ENCODE peak calls at places on chromosomes 1 and 21, in four cellular contexts. One of them, this sample, is unnamed.

GRCh38 chr1:235073331-235073967 is 55.2 kb downstream of the TOMM20 start:
- DNase-seq in lower leg skin: peak
- DNase-seq in Caco-2: peak
- DNase-seq in fibroblast of mammary gland: no peak
- DNase-seq in this sample: no peak

GRCh38 chr1:91014475-91014874 is 7.4 kb downstream of the ZNF644 start:
- DNase-seq in lower leg skin: no peak
- DNase-seq in Caco-2: no peak
- DNase-seq in fibroblast of mammary gland: no peak
- DNase-seq in this sample: no peak

GRCh38 chr1:25134307-25134706 is 98.0 kb downstream of the SYF2 start:
- DNase-seq in lower leg skin: no peak
- DNase-seq in Caco-2: no peak
- DNase-seq in fibroblast of mammary gland: no peak
- DNase-seq in this sample: no peak

GRCh38 chr1:27346357-27346756 is 4.5 kb downstream of the SYTL1 start:
- DNase-seq in lower leg skin: no peak
- DNase-seq in Caco-2: no peak
- DNase-seq in fibroblast of mammary gland: no peak
- DNase-seq in this sample: no peak

GRCh38 chr1:56985857-56986256 is 20.0 kb upstream of the C8B start:
- DNase-seq in lower leg skin: no peak
- DNase-seq in Caco-2: peak
- DNase-seq in fibroblast of mammary gland: no peak
- DNase-seq in this sample: no peak

GRCh38 chr1:243287128-243287470 is 31.3 kb downstream of the SDCCAG8 start:
- DNase-seq in lower leg skin: no peak
- DNase-seq in Caco-2: no peak
- DNase-seq in fibroblast of mammary gland: peak
- DNase-seq in this sample: peak

GRCh38 chr1:151157067-151157531 is 650 bp downstream of the TNFAIP8L2 start:
- DNase-seq in lower leg skin: no peak
- DNase-seq in Caco-2: no peak
- DNase-seq in fibroblast of mammary gland: no peak
- DNase-seq in this sample: no peak

GRCh38 chr1:202908998-202909397 is 18.0 kb downstream of the KLHL12 start:
- DNase-seq in lower leg skin: no peak
- DNase-seq in Caco-2: no peak
- DNase-seq in fibroblast of mammary gland: no peak
- DNase-seq in this sample: no peak

GRCh38 chr21:39073717-39074116 is 109.5 kb downstream of the PSMG1 start:
- DNase-seq in lower leg skin: no peak
- DNase-seq in Caco-2: no peak
- DNase-seq in fibroblast of mammary gland: no peak
- DNase-seq in this sample: no peak

GRCh38 chr1:36151845-36152203 is 2.5 kb upstream of the TRAPPC3 start:
- DNase-seq in lower leg skin: peak
- DNase-seq in Caco-2: no peak
- DNase-seq in fibroblast of mammary gland: no peak
- DNase-seq in this sample: no peak

GRCh38 chr1:154422521-154422920 is 17.4 kb downstream of the IL6R start:
- DNase-seq in lower leg skin: no peak
- DNase-seq in Caco-2: no peak
- DNase-seq in fibroblast of mammary gland: no peak
- DNase-seq in this sample: no peak

GRCh38 chr1:55155522-55155921 is 59.6 kb downstream of the USP24 start:
- DNase-seq in lower leg skin: peak
- DNase-seq in Caco-2: no peak
- DNase-seq in fibroblast of mammary gland: peak
- DNase-seq in this sample: peak

GRCh38 chr1:62325696-62326095 is 6.5 kb upstream of the KANK4 start:
- DNase-seq in lower leg skin: no peak
- DNase-seq in Caco-2: no peak
- DNase-seq in fibroblast of mammary gland: peak
- DNase-seq in this sample: peak

GRCh38 chr1:40983286-40983685 is 3.8 kb downstream of the CTPS1 start:
- DNase-seq in lower leg skin: no peak
- DNase-seq in Caco-2: no peak
- DNase-seq in fibroblast of mammary gland: no peak
- DNase-seq in this sample: no peak

GRCh38 chr1:227315500-227316346 is 2.6 kb downstream of the CDC42BPA start:
- DNase-seq in lower leg skin: no peak
- DNase-seq in Caco-2: peak
- DNase-seq in fibroblast of mammary gland: peak
- DNase-seq in this sample: peak

GRCh38 chr1:161044908-161045748 is 649 bp downstream of the USF1 start:
- DNase-seq in lower leg skin: peak
- DNase-seq in Caco-2: peak
- DNase-seq in fibroblast of mammary gland: peak
- DNase-seq in this sample: peak

GRCh38 chr1:200415693-200416593 is 6.1 kb upstream of the ZNF281 start:
- DNase-seq in lower leg skin: peak
- DNase-seq in Caco-2: no peak
- DNase-seq in fibroblast of mammary gland: peak
- DNase-seq in this sample: peak

GRCh38 chr1:14571810-14572767 is 26.4 kb upstream of the KAZN start:
- DNase-seq in lower leg skin: peak
- DNase-seq in Caco-2: peak
- DNase-seq in fibroblast of mammary gland: peak
- DNase-seq in this sample: peak

GRCh38 chr1:95323117-95323516 is 89.1 kb downstream of the RWDD3 start:
- DNase-seq in lower leg skin: no peak
- DNase-seq in Caco-2: no peak
- DNase-seq in fibroblast of mammary gland: peak
- DNase-seq in this sample: no peak

GRCh38 chr1:215282557-215282956 is 200.0 kb downstream of the KCNK2 start:
- DNase-seq in lower leg skin: no peak
- DNase-seq in Caco-2: no peak
- DNase-seq in fibroblast of mammary gland: no peak
- DNase-seq in this sample: no peak

GRCh38 chr1:44417351-44418021 is 12.4 kb downstream of the RNF220 start:
- DNase-seq in lower leg skin: no peak
- DNase-seq in Caco-2: no peak
- DNase-seq in fibroblast of mammary gland: no peak
- DNase-seq in this sample: peak

GRCh38 chr1:31580891-31581603 is 4.7 kb downstream of the TINAGL1 start:
- DNase-seq in lower leg skin: no peak
- DNase-seq in Caco-2: no peak
- DNase-seq in fibroblast of mammary gland: no peak
- DNase-seq in this sample: no peak

GRCh38 chr1:31583995-31584868 is 7.9 kb downstream of the TINAGL1 start:
- DNase-seq in lower leg skin: peak
- DNase-seq in Caco-2: no peak
- DNase-seq in fibroblast of mammary gland: peak
- DNase-seq in this sample: peak

GRCh38 chr1:31580513-31580870 is 4.2 kb downstream of the TINAGL1 start:
- DNase-seq in lower leg skin: no peak
- DNase-seq in Caco-2: no peak
- DNase-seq in fibroblast of mammary gland: no peak
- DNase-seq in this sample: peak

GRCh38 chr1:31583082-31583994 is 7.0 kb downstream of the TINAGL1 start:
- DNase-seq in lower leg skin: peak
- DNase-seq in Caco-2: no peak
- DNase-seq in fibroblast of mammary gland: no peak
- DNase-seq in this sample: peak

GRCh38 chr1:31581821-31582810 is 5.8 kb downstream of the TINAGL1 start:
- DNase-seq in lower leg skin: no peak
- DNase-seq in Caco-2: peak
- DNase-seq in fibroblast of mammary gland: no peak
- DNase-seq in this sample: no peak
- H3K4me3 ChIP-seq in lower leg skin: no peak
- H3K4me3 ChIP-seq in Caco-2: no peak
- H3K4me3 ChIP-seq in fibroblast of mammary gland: no peak
- H3K4me3 ChIP-seq in this sample: no peak

GRCh38 chr1:38608202-38608864 is 251.2 kb downstream of the RRAGC start:
- DNase-seq in lower leg skin: peak
- DNase-seq in Caco-2: no peak
- DNase-seq in fibroblast of mammary gland: no peak
- DNase-seq in this sample: peak
- TF ChIP-seq CTCF in lower leg skin: no peak
- TF ChIP-seq CTCF in Caco-2: peak
- TF ChIP-seq CTCF in fibroblast of mammary gland: peak
- TF ChIP-seq CTCF in this sample: peak

DNA sequence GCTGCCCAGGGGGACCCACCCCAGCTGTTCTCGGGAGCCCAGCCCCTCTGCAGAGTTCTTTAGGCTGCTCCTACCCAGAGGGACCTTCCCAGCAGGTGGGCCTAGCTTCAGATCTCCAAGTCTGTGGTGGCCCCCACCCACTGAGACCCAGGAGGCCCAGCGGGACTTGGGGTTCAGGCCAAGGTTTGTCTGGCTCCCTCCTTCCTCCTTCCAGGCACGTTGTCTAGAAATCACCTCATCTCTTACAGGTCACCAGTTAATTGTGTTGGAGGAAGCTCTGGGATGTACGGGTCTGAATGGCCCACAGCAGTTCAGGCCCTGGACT is 11.4 kb upstream of the C1orf174 start:
- DNase-seq in lower leg skin: no peak
- DNase-seq in Caco-2: no peak
- DNase-seq in fibroblast of mammary gland: no peak
- DNase-seq in this sample: no peak
- H3K4me3 ChIP-seq in lower leg skin: no peak
- H3K4me3 ChIP-seq in Caco-2: no peak
- H3K4me3 ChIP-seq in fibroblast of mammary gland: no peak
- H3K4me3 ChIP-seq in this sample: no peak

DNA sequence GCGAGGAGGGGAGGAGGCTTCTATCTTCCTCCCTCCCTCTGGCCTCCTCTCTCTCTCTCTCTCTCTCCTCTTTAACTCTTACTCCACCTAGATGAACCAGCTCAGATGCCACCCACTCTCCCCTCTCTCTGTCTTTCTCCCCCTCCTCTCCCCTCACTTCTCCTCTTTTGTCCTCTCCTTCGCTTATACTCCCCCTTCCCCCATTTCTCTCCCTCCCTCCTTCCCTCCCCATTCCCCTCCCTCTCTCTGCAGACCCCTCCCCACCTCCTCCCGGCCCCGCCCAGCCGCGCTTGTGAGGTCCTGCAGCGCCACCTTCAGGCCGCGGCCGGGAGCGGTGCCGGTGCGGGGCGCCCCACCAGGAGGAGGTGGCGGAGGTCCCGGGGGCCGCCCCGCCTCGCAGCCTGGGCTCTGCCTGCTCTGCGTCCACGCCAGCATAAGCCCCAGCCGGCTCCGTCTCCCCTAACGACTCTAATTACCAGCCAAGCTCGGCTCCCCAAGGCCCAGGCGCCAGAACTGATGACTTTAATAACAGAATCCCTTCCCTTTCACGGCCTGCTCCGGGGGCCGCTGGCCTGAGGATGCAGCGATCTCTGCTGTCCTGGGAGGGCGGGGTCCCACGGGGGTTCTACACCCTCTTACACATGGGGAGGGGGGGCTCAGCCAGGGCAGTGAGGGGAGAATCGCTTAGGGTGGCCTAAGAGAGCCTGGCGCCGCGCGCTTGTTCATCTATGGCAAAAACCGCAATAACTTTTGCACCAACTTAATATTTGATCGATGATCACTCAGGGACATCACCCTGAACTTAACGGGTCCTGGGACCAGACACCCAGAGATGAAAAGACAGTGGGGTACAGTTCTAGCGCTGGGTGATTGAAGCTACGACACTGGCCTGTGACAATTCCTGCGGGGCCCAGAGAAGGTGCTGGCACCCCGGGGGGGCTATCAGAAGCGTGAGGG is 637.3 kb downstream of the MATN1 start:
- DNase-seq in lower leg skin: no peak
- DNase-seq in Caco-2: peak
- DNase-seq in fibroblast of mammary gland: peak
- DNase-seq in this sample: peak
- TF ChIP-seq CTCF in lower leg skin: no peak
- TF ChIP-seq CTCF in Caco-2: no peak
- TF ChIP-seq CTCF in fibroblast of mammary gland: no peak
- TF ChIP-seq CTCF in this sample: peak

GRCh38 chr1:110668523-110668922 is 6.2 kb downstream of the KCNA3 start:
- DNase-seq in lower leg skin: no peak
- DNase-seq in Caco-2: no peak
- DNase-seq in fibroblast of mammary gland: no peak
- DNase-seq in this sample: no peak
- H3K4me3 ChIP-seq in lower leg skin: no peak
- H3K4me3 ChIP-seq in Caco-2: no peak
- H3K4me3 ChIP-seq in fibroblast of mammary gland: no peak
- H3K4me3 ChIP-seq in this sample: no peak

DNA sequence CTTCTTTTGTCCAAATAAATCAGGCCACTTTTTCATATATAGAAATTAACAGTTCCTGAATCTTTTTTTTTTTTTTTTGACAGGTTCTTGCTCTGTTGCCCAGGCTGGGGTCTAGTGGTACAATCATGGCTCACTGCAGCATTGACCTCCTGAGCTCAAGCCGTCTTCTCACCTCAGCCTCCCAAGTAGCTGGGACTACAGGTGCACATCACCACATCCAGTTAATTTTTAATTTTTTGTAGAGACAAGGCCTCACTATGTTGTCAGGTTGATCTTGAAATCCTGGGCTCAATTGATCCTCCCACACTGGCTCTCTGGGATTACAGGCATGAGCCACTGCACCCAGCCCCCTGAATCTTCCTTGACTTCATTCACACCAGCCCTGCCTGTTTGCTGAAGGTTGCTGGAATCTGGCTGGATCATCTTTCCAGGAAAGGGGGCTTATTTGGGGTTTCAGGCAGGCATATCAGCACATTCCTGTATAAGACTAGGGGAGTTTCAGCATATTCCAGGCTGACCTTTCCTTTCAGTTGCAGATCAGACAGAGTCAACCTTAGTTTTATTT is 78.2 kb upstream of the ARHGAP29 start:
- DNase-seq in lower leg skin: no peak
- DNase-seq in Caco-2: peak
- DNase-seq in fibroblast of mammary gland: no peak
- DNase-seq in this sample: no peak
- TF ChIP-seq CTCF in lower leg skin: no peak
- TF ChIP-seq CTCF in Caco-2: no peak
- TF ChIP-seq CTCF in fibroblast of mammary gland: no peak
- TF ChIP-seq CTCF in this sample: no peak

DNA sequence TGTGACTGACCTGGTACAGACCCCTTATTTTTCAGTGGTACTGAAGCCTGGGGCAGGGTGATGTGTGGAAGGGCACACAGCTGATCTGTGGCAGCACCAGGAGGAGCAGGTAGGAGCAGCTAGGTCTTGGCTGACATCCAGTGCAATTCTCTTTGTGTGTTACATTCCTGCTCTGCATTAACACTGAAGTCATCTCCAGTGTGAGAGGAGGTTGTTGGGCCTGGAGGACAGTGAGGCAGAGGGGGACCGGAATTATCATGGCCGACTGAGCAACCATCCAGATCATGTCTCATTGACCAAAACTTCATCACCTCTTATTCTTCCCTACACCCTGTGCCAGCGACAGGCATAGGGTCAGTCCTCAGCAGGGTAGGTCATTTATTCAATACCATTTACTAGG is 1.5 kb downstream of the SLAMF8 start:
- DNase-seq in lower leg skin: no peak
- DNase-seq in Caco-2: no peak
- DNase-seq in fibroblast of mammary gland: no peak
- DNase-seq in this sample: no peak
- H3K4me3 ChIP-seq in lower leg skin: no peak
- H3K4me3 ChIP-seq in Caco-2: no peak
- H3K4me3 ChIP-seq in fibroblast of mammary gland: no peak
- H3K4me3 ChIP-seq in this sample: no peak